ENCODE peak calls at places on chromosomes 2 and 18, in six cellular contexts. T is endothelial cell, M is GM13977, R is ovary, G is glutamatergic neuron, W is endodermal cell. L is an unnamed sample.
A peak's percentile ranks its signal among the peaks of the same experiment; 100 is the strongest.

GRCh38 chr2:28528206-28528605 is 32.3 kb downstream of the PLB1 start:
- DNase-seq in T (no peak), M (no peak), R (no peak), G (no peak), W (no peak), L (no peak)

GRCh38 chr2:47512581-47513083 is 109.7 kb downstream of the MSH2 start:
- DNase-seq in T (peak; percentile 9), M (no peak), R (no peak), G (no peak), W (peak; percentile 62), L (no peak)

GRCh38 chr18:24118750-24119577 is 19.9 kb upstream of the CABYR start:
- DNase-seq in T (peak; percentile 68), M (peak; percentile 65), R (peak; percentile 76), G (peak; percentile 70), W (peak; percentile 87), L (no peak)

GRCh38 chr2:153870308-153870707 is 1.4 kb upstream of the GALNT13 start:
- DNase-seq in T (no peak), M (no peak), R (no peak), G (no peak), W (no peak), L (no peak)

GRCh38 chr2:32947484-32948143 is 861 bp downstream of the LTBP1 start:
- DNase-seq in T (peak; percentile 46), M (peak; percentile 67), R (peak; percentile 20), G (peak; percentile 52), W (peak; percentile 89), L (peak; percentile 77)

GRCh38 chr2:224847961-224848850 is 132.0 kb upstream of the CCDC195 start:
- DNase-seq in T (no peak), M (no peak), R (peak; percentile 59), G (no peak), W (no peak), L (no peak)

GRCh38 chr2:215737496-215737895 is 275.9 kb downstream of the MREG start:
- DNase-seq in T (peak; percentile 19), M (no peak), R (no peak), G (no peak), W (peak; percentile 79), L (no peak)

GRCh38 chr2:216436369-216436768 is 24.1 kb downstream of the SMARCAL1 start:
- DNase-seq in T (no peak), M (no peak), R (no peak), G (no peak), W (no peak), L (no peak)

GRCh38 chr18:62189208-62189607 is 2.2 kb downstream of the RELCH start:
- DNase-seq in T (no peak), M (no peak), R (no peak), G (no peak), W (no peak), L (no peak)

DNA sequence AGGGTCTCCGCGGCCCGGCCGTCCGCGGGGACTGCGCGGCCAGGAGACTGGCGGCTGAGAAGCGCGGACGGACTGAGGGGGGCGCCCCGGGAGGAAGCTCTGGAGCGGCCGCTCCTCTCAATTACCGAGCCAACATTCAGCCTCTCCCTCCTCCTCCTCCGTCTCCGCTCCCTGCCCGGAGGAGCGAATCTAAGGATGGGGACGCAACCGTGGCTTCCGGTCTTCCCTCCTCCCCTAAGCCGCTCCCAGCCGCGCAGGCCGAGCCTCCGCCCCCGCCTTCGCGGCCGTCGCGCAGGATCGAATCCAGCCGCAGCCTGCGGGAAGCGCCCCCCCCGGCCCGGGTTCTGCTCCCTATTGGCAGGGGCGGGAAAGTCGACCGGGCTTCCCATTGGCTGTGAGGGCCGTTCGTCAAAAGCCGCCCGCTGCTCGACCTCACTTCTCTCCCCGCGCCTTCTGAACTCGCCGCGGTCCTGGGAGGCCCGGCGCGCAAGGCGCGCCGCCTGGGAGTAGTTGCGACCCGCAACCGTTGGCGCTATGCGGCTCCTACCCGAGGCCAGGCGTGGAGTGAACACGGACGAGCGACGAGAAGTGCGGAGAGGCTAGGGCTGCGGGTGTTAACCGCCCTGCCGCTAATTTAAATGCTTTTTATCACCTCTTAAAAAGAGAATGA is at the start of gene HNRNPLL:
- DNase-seq in T (peak; percentile 100), M (peak; percentile 97), R (peak; percentile 99), G (peak; percentile 100), W (peak; percentile 99), L (peak; percentile 100)
- TF ChIP-seq CTCF in T (no peak), M (peak; percentile 34), R (no peak), G (no peak), W (no peak), L (no peak)

GRCh38 chr18:13159579-13159978 is 59.0 kb upstream of the LDLRAD4 start:
- DNase-seq in T (peak; percentile 53), M (peak; percentile 76), R (no peak), G (no peak), W (peak; percentile 66), L (no peak)
- TF ChIP-seq CTCF in T (peak; percentile 85), M (peak; percentile 75), R (peak; percentile 33), G (peak; percentile 92), W (peak; percentile 88), L (peak; percentile 87)

DNA sequence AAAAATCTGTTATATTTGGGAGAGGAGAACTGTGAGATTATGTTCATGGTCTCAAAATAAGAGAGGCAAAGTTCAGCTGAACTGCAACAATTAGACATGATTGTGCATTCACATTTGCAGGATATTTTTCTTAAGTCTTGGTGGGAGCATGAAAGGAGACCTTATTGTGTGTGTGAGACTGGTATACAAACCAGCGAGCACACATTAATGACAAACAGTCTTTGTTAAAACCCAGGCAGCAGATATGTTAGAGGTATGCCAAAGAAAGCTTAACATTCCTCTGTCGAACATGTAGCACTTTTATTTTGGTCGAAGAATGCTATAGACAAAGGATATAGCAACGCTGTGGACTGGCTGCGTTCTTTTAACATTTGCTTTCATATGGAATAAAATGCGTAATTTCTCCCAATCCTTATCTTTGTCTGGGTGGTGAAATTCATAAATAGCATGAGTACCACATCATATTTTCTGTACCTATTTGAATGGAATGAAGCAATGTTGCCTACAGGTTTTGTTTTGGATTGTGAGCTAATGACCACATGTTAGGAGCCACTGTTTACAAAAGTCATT is 88.4 kb downstream of the ICOS start:
- DNase-seq in T (no peak), M (no peak), R (no peak), G (no peak), W (no peak), L (no peak)
- TF ChIP-seq CTCF in T (no peak), M (no peak), R (no peak), G (no peak), W (peak; percentile 3), L (no peak)

GRCh38 chr2:74762789-74763188 is 71.1 kb upstream of the HK2 start:
- DNase-seq in T (no peak), M (no peak), R (no peak), G (no peak), W (no peak), L (no peak)
- TF ChIP-seq CTCF in T (no peak), M (peak; percentile 51), R (no peak), G (no peak), W (peak; percentile 78), L (no peak)

GRCh38 chr2:136801628-136802027 is 36.3 kb downstream of the THSD7B start:
- DNase-seq in T (no peak), M (no peak), R (no peak), G (no peak), W (no peak), L (no peak)

GRCh38 chr2:136796339-136796738 is 31.0 kb downstream of the THSD7B start:
- DNase-seq in T (no peak), M (no peak), R (no peak), G (no peak), W (no peak), L (no peak)
- TF ChIP-seq CTCF in T (peak; percentile 40), M (no peak), R (no peak), G (peak; percentile 30), W (peak; percentile 75), L (peak; percentile 44)

GRCh38 chr18:59268722-59269562 is 4.3 kb downstream of the RAX start:
- DNase-seq in T (peak; percentile 81), M (peak; percentile 89), R (no peak), G (peak; percentile 81), W (peak; percentile 94), L (peak; percentile 82)
- TF ChIP-seq CTCF in T (peak; percentile 23), M (peak; percentile 67), R (no peak), G (no peak), W (peak; percentile 56), L (peak; percentile 33)